ENCODE peak calls at places on chromosome 22, in ten cellular contexts. C, Z, U, W, F, L, M, J, R and V are unnamed samples.

GRCh38 chr22:20080776-20081654 is 974 bp downstream of the DGCR8 start:
- DNase-seq in C (peak), Z (peak), U (no peak), W (no peak), F (no peak), L (peak), M (no peak), J (no peak), R (no peak), V (peak)

GRCh38 chr22:46041642-46042041 is 64.7 kb upstream of the WNT7B start:
- DNase-seq in C (no peak), Z (no peak), U (no peak), W (no peak), F (peak), L (peak), M (no peak), J (no peak), R (no peak), V (no peak)

GRCh38 chr22:28799834-28800307 is 498 bp downstream of the XBP1 start:
- DNase-seq in C (peak), Z (peak), U (no peak), W (peak), F (peak), L (no peak), M (peak), J (no peak), R (peak), V (peak)

GRCh38 chr22:46104881-46105493 is 45.3 kb upstream of the PPARA start:
- DNase-seq in C (no peak), Z (no peak), U (no peak), W (no peak), F (no peak), L (no peak), M (no peak), J (no peak), R (no peak), V (no peak)

GRCh38 chr22:30573594-30574094 is 821 bp downstream of the GAL3ST1 start:
- DNase-seq in C (no peak), Z (peak), U (no peak), W (no peak), F (no peak), L (no peak), M (no peak), J (no peak), R (no peak), V (no peak)

GRCh38 chr22:39089928-39090327 is 7.1 kb upstream of the APOBEC3H start:
- DNase-seq in C (no peak), Z (peak), U (no peak), W (no peak), F (no peak), L (no peak), M (no peak), J (no peak), R (no peak), V (no peak)

GRCh38 chr22:31378123-31378522 is 21.3 kb upstream of the DRG1 start:
- DNase-seq in C (peak), Z (no peak), U (no peak), W (no peak), F (peak), L (no peak), M (no peak), J (no peak), R (no peak), V (peak)

GRCh38 chr22:46641829-46642266 is 21.7 kb downstream of the GRAMD4 start:
- DNase-seq in C (no peak), Z (no peak), U (no peak), W (no peak), F (no peak), L (no peak), M (no peak), J (no peak), R (no peak), V (no peak)

GRCh38 chr22:24965822-24966626 is 13.5 kb downstream of the KIAA1671 start:
- DNase-seq in C (no peak), Z (peak), U (no peak), W (no peak), F (peak), L (no peak), M (peak), J (no peak), R (no peak), V (no peak)

GRCh38 chr22:24809331-24809730 is 3.3 kb downstream of the SGSM1 start:
- DNase-seq in C (no peak), Z (no peak), U (no peak), W (no peak), F (no peak), L (no peak), M (peak), J (no peak), R (no peak), V (no peak)

GRCh38 chr22:46714550-46714949 is 23.5 kb downstream of the CERK start:
- DNase-seq in C (no peak), Z (no peak), U (no peak), W (no peak), F (no peak), L (no peak), M (no peak), J (no peak), R (no peak), V (peak)

GRCh38 chr22:30985561-30986208 is 16.6 kb downstream of the TUG1 start:
- DNase-seq in C (no peak), Z (peak), U (no peak), W (no peak), F (no peak), L (peak), M (no peak), J (no peak), R (no peak), V (no peak)

GRCh38 chr22:44972363-44973083 is 37.3 kb downstream of the PHF21B start:
- DNase-seq in C (no peak), Z (no peak), U (no peak), W (no peak), F (no peak), L (peak), M (no peak), J (no peak), R (no peak), V (no peak)

GRCh38 chr22:39405346-39406085 is 5.9 kb downstream of the TAB1 start:
- DNase-seq in C (no peak), Z (no peak), U (no peak), W (no peak), F (no peak), L (no peak), M (no peak), J (no peak), R (peak), V (peak)

GRCh38 chr22:42077486-42078125 is 1.9 kb upstream of the SMDT1 start:
- DNase-seq in C (no peak), Z (no peak), U (no peak), W (no peak), F (no peak), L (no peak), M (no peak), J (no peak), R (no peak), V (no peak)

GRCh38 chr22:46416537-46417267 is 81.2 kb downstream of the TRMU start:
- DNase-seq in C (no peak), Z (no peak), U (no peak), W (no peak), F (no peak), L (no peak), M (no peak), J (no peak), R (no peak), V (no peak)

GRCh38 chr22:45891996-45892621 is 84.9 kb downstream of the WNT7B start:
- DNase-seq in C (no peak), Z (no peak), U (no peak), W (no peak), F (no peak), L (no peak), M (peak), J (no peak), R (no peak), V (no peak)

GRCh38 chr22:50302041-50302541 is 5.4 kb downstream of the PLXNB2 start:
- DNase-seq in C (no peak), Z (peak), U (no peak), W (no peak), F (peak), L (no peak), M (peak), J (no peak), R (no peak), V (no peak)